ENCODE peak calls at places on chromosomes 3 and 15, in four cellular contexts. D is heart right ventricle, C is left lung, K is colonic mucosa. S is an unnamed sample.

GRCh38 chr3:195160257-195160898 is 110.6 kb downstream of the XXYLT1 start:
- DNase-seq in D (no peak), C (no peak), K (no peak), S (no peak)

GRCh38 chr15:63480441-63480821 is 24.0 kb upstream of the USP3 start:
- DNase-seq in D (no peak), C (no peak), K (no peak), S (no peak)

GRCh38 chr3:187256217-187256616 is 35.3 kb downstream of the MASP1 start:
- DNase-seq in D (no peak), C (no peak), K (no peak), S (peak; percentile 2)

GRCh38 chr15:95175914-95176658 is 944.7 kb downstream of the MCTP2 start:
- DNase-seq in D (no peak), C (no peak), K (no peak), S (no peak)

GRCh38 chr3:151085889-151086483 is 522 bp downstream of the MED12L start:
- DNase-seq in D (peak; percentile 5), C (peak; percentile 83), K (peak; percentile 20), S (no peak)

GRCh38 chr15:48617619-48618018 is 27.9 kb downstream of the FBN1 start:
- DNase-seq in D (peak; percentile 25), C (no peak), K (peak; percentile 28), S (peak; percentile 73)

GRCh38 chr3:24686764-24687163 is 192.1 kb upstream of the THRB start:
- DNase-seq in D (no peak), C (no peak), K (no peak), S (no peak)

GRCh38 chr15:89378699-89379422 is 44.2 kb upstream of the POLG start:
- DNase-seq in D (no peak), C (peak; percentile 81), K (no peak), S (no peak)

GRCh38 chr3:169676925-169677537 is 13.5 kb upstream of the MECOM start:
- DNase-seq in D (no peak), C (no peak), K (no peak), S (no peak)

GRCh38 chr3:21888656-21889055 is 137.6 kb upstream of the ZNF385D start:
- DNase-seq in D (no peak), C (no peak), K (no peak), S (no peak)

GRCh38 chr15:63678383-63678782 is 81.2 kb downstream of the FBXL22 start:
- DNase-seq in D (no peak), C (no peak), K (no peak), S (no peak)

GRCh38 chr3:126487151-126487771 is 11.6 kb upstream of the ZXDC start:
- DNase-seq in D (peak; percentile 36), C (peak; percentile 77), K (no peak), S (no peak)

GRCh38 chr15:68347392-68347791 is 69.8 kb downstream of the FEM1B start:
- DNase-seq in D (no peak), C (no peak), K (no peak), S (no peak)

GRCh38 chr3:149473991-149474819 is at the start of gene TM4SF4:
- DNase-seq in D (no peak), C (no peak), K (no peak), S (no peak)

GRCh38 chr3:53169045-53169831 is 8.2 kb downstream of the PRKCD start:
- DNase-seq in D (no peak), C (peak; percentile 80), K (no peak), S (no peak)

GRCh38 chr3:53171109-53171453 is 10.1 kb downstream of the PRKCD start:
- DNase-seq in D (no peak), C (peak; percentile 42), K (no peak), S (no peak)

GRCh38 chr3:53168175-53168923 is 7.3 kb downstream of the PRKCD start:
- DNase-seq in D (no peak), C (peak; percentile 81), K (no peak), S (peak; percentile 23)

GRCh38 chr3:53170325-53171108 is 9.5 kb downstream of the PRKCD start:
- DNase-seq in D (peak; percentile 36), C (peak; percentile 87), K (no peak), S (no peak)

GRCh38 chr3:53169832-53170324 is 8.9 kb downstream of the PRKCD start:
- DNase-seq in D (no peak), C (peak; percentile 69), K (no peak), S (no peak)
- H3K4me1 ChIP-seq in D (peaks cover 22% of the 10 kb centered on the region), C (peaks cover 95% of the 10 kb centered on the region), K (peaks cover 16% of the 10 kb centered on the region), S (peaks cover 5% of the 10 kb centered on the region)

DNA sequence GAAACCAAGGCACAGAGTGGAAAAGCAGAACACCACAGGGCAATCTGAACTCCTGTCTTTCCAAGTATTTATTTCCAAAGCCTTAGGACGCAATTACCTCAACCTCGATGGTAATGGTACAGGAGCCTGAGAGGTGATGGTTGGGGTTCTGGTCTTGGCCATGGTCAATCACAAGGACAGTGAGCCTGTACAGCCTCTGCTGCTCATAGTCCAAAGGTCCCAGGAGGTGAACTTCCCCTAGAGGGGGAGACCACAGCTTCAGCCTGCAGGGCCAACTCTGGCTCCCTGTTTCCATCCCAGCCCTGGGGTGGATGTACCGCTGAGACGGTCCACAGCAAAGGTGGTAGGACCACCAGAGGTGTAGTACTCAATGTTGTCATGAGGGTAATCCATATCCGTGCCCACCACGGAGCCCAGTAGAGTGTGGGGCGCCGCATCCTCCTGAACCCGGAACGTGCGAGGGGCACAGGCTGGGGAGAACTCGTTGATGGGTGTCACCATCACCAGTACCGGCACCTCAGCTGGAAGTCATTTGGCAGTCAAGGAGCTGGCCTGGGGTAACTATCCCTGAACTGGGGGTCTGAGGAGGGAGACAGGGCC is 6.1 kb downstream of the CDHR4 start:
- DNase-seq in D (no peak), C (no peak), K (no peak), S (no peak)
- TF ChIP-seq CTCF in D (no peak), C (no peak), K (no peak), S (no peak)

GRCh38 chr15:83078712-83079111 is 11.7 kb upstream of the BTBD1 start:
- DNase-seq in D (no peak), C (no peak), K (no peak), S (no peak)
- H3K27me3 ChIP-seq in D (peaks cover 5% of the 10 kb centered on the region), C (peaks cover 35% of the 10 kb centered on the region), K (peaks cover 3% of the 10 kb centered on the region), S (no peaks in the 10 kb centered on the region)

DNA sequence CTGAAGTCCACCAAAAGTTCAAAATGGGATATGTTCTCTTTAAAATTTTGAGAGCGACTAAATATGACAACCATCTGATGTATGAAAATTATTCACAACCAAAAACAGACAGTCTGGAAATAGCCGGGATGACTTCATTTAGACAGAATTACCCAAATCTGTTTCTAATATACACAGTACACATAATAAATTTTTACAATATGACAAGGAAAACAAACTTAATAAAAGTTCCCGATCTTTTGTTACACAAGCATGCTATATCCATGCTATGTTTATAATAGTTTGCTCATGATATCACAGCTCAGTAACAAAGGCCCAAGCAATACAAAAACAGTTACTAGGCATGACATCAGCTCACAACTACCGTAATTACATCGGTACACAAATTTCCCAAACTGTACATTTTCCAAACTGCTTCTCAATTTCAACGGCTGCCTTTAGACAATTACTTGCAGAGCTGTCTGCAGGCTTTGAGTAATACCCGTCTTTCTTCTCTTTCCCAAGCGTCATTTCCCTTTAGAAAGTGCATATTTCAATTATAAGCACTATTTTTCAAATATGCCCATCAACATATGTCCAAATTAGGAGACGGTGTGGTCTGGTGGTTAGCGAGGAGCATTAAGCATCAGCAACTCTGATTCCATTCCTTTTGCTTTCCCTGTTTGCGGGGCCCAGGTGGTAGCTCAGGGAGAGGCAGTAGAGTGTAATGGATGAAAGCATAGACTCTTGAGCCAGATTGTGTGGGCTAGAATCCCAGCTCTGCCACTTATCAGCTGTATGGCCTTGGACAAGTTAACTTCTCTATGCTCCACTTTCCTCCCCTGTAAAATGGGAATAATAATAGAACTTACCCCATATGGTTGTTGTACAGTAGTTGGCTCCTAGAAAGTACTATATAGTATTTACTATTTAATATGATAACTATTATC is 481.2 kb downstream of the FOXP1 start:
- DNase-seq in D (no peak), C (no peak), K (no peak), S (no peak)
- H3K4me1 ChIP-seq in D (peaks cover 70% of the 10 kb centered on the region), C (peaks cover 58% of the 10 kb centered on the region), K (no peaks in the 10 kb centered on the region), S (peaks cover 72% of the 10 kb centered on the region)

GRCh38 chr15:77983091-77983707 is 94.3 kb downstream of the TBC1D2B start:
- DNase-seq in D (no peak), C (no peak), K (no peak), S (no peak)

GRCh38 chr15:77982127-77982490 is 95.4 kb downstream of the TBC1D2B start:
- DNase-seq in D (no peak), C (no peak), K (no peak), S (no peak)

GRCh38 chr15:77985031-77985930 is 92.2 kb downstream of the TBC1D2B start:
- DNase-seq in D (no peak), C (no peak), K (no peak), S (peak; percentile 57)

GRCh38 chr15:77984446-77984861 is 93.1 kb downstream of the TBC1D2B start:
- DNase-seq in D (no peak), C (no peak), K (no peak), S (no peak)

DNA sequence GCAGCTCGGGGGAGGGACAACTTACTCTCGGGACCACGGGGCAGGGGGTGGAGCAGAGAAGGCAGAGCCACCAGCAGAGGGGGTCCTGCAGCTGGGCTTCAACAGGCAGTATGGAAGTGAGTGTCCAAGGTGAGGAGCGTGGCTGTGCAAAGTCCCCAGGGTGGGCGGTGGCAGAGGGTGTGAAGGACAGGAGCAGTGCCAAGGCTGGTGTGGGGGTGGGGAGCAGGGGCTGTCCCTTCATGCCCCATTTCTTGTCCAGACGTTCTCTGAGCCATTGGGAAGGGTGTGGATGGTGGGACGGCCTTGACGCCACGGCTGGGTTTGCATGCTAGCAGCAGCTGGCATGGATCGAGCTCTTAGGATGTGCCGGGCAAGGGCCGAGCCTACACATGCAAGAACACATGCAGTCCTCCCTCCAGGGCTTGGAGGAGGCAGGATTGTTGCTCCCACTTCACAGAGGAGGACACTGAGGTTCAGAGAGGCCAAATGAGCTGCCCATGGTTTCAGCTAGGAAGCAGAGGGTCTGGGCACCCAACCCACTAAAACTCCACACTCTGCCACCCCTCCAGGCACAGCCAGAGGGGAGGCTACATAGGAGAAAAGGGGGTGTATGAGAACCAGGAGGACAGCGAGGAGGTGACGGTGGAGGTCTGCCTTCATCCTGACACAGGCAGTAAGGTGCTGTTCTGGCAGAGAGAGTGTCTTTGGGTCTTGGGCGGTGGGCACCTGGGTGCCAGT is 93.6 kb downstream of the TBC1D2B start:
- DNase-seq in D (no peak), C (no peak), K (peak; percentile 19), S (peak; percentile 61)
- TF ChIP-seq CTCF in D (no peak), C (no peak), K (no peak), S (no peak)

DNA sequence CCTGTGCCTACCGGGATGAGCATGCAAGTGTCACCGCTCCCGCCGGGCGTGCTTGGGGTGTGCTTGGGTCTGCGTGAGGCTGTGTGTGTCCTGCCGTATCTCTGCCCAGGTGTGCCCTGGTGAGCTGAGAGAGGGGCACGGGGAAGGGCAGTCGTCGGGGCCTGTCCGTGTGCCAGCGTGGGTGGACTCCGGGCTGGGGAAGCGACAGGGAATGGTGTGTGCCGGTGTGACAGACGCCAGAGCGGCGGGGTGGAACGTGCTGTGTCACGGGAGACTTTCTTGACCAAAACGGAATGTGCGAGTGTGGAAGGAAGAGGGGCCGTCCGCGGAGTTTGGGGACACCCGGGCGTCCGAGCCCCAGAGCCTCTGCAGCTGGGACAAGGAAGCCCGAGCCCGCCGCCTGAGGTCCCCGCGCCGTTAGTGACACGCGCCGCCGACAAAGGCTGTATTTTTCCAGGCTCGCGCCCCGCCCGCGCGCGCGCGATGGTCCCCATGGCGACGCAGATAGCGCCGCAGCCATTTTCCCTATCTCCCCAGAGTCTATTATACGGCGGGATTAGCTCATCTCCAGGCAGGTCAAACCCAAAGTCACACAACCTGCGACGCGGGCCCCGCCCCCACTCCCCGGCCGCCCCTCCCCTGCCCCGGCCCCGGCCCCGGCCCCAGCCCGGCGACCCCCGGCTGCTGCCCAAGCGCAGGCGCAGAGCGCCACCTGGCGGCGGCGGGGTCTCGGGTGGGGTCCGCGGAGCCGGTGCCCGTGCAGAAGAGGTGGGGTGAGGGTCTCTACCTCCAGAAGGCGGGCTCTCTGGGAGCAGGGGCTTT is 4.5 kb upstream of the GATA2 start:
- DNase-seq in D (peak; percentile 76), C (peak; percentile 89), K (peak; percentile 73), S (no peak)
- H3K27me3 ChIP-seq in D (peaks cover 50% of the 10 kb centered on the region), C (peaks cover 83% of the 10 kb centered on the region), K (peaks cover 47% of the 10 kb centered on the region), S (peaks cover 15% of the 10 kb centered on the region)

S was measured in ascending aorta.